ENCODE peak calls at places on chromosome 18, in four cellular contexts. B is MM.1S, F is neural progenitor cell, T is PC-3. C is an unnamed sample.
A peak's percentile ranks its signal among the peaks of the same experiment; 100 is the strongest.

GRCh38 chr18:55927831-55928230 is 339.8 kb upstream of the TCF4 start:
- DNase-seq in B (no peak), F (no peak), T (no peak), C (no peak)

GRCh38 chr18:57150828-57151227 is 3.9 kb downstream of the BOD1L2 start:
- DNase-seq in F (peak; percentile 82), B (no peak), T (no peak), C (peak; percentile 61)

GRCh38 chr18:51151568-51152511 is 45.6 kb downstream of the MEX3C start:
- DNase-seq in B (peak; percentile 76), T (no peak), F (no peak), C (peak; percentile 24)

GRCh38 chr18:58269931-58270330 is 225.9 kb downstream of the NEDD4L start:
- DNase-seq in F (no peak), T (peak; percentile 97), B (no peak), C (no peak)

GRCh38 chr18:44915213-44915612 is 234.5 kb downstream of the SETBP1 start:
- DNase-seq in B (no peak), F (no peak), T (peak; percentile 20), C (no peak)

GRCh38 chr18:27861539-27861938 is 315.4 kb downstream of the CDH2 start:
- DNase-seq in B (no peak), T (no peak), F (no peak), C (no peak)

GRCh38 chr18:717003-717402 is 4.6 kb upstream of the ENOSF1 start:
- DNase-seq in T (no peak), B (no peak), F (no peak), C (no peak)

GRCh38 chr18:54416459-54416858 is 58.8 kb downstream of the C18orf54 start:
- DNase-seq in T (peak; percentile 55), F (peak; percentile 4), B (no peak), C (no peak)

GRCh38 chr18:23143059-23143831 is 8.0 kb downstream of the CABLES1 start:
- DNase-seq in B (no peak), F (no peak), T (peak; percentile 74), C (no peak)

GRCh38 chr18:23194150-23194968 is 59.1 kb downstream of the CABLES1 start:
- DNase-seq in F (no peak), B (peak; percentile 61), T (no peak), C (no peak)

GRCh38 chr18:46518438-46518837 is 138.6 kb downstream of the LOXHD1 start:
- DNase-seq in F (peak; percentile 70), B (no peak), T (peak; percentile 19), C (peak; percentile 55)

GRCh38 chr18:29083545-29083944 is 906.6 kb upstream of the CDH2 start:
- DNase-seq in T (no peak), B (no peak), F (peak; percentile 27), C (no peak)

GRCh38 chr18:36629095-36629604 is 199.7 kb downstream of the TPGS2 start:
- DNase-seq in F (no peak), B (no peak), T (no peak), C (no peak)

GRCh38 chr18:57771183-57771582 is 31.9 kb downstream of the ATP8B1 start:
- DNase-seq in T (peak; percentile 88), B (no peak), F (no peak), C (peak; percentile 24)

GRCh38 chr18:60329131-60329530 is 43.4 kb downstream of the MC4R start:
- DNase-seq in T (no peak), B (no peak), F (no peak), C (no peak)

GRCh38 chr18:8703181-8703638 is 2.1 kb upstream of the MTCL1 start:
- DNase-seq in B (no peak), T (no peak), F (peak; percentile 76), C (peak; percentile 46)

GRCh38 chr18:75209952-75210261 is 690 bp upstream of the TSHZ1 start:
- DNase-seq in F (peak; percentile 48), B (no peak), T (no peak), C (no peak)

GRCh38 chr18:68769423-68769822 is 28.5 kb upstream of the CCDC102B start:
- DNase-seq in B (no peak), T (no peak), F (no peak), C (no peak)

GRCh38 chr18:51569561-51569960 is 372.1 kb upstream of the MEX3C start:
- DNase-seq in B (no peak), T (no peak), F (no peak), C (no peak)

GRCh38 chr18:11260963-11261441 is 111.6 kb upstream of the PIEZO2 start:
- DNase-seq in F (peak; percentile 88), B (no peak), T (no peak), C (peak; percentile 57)

GRCh38 chr18:35179906-35180305 is 60.9 kb upstream of the ZNF397 start:
- DNase-seq in F (no peak), B (no peak), T (no peak), C (no peak)

GRCh38 chr18:79728931-79729586 is 49.5 kb downstream of the CTDP1 start:
- DNase-seq in B (no peak), T (no peak), F (no peak), C (no peak)

GRCh38 chr18:63236990-63237389 is 82.6 kb downstream of the BCL2 start:
- DNase-seq in F (no peak), T (no peak), B (no peak), C (peak; percentile 19)

GRCh38 chr18:7950380-7951143 is 383.4 kb downstream of the PTPRM start:
- DNase-seq in T (peak; percentile 95), F (no peak), B (no peak), C (no peak)

GRCh38 chr18:4748975-4749374 is 293.9 kb upstream of the DLGAP1 start:
- DNase-seq in T (no peak), F (no peak), B (no peak), C (no peak)

GRCh38 chr18:4750392-4751346 is 295.6 kb upstream of the DLGAP1 start:
- DNase-seq in F (no peak), B (no peak), T (no peak), C (no peak)

GRCh38 chr18:4755848-4756247 is 300.7 kb upstream of the DLGAP1 start:
- DNase-seq in F (no peak), T (no peak), B (no peak), C (no peak)

DNA sequence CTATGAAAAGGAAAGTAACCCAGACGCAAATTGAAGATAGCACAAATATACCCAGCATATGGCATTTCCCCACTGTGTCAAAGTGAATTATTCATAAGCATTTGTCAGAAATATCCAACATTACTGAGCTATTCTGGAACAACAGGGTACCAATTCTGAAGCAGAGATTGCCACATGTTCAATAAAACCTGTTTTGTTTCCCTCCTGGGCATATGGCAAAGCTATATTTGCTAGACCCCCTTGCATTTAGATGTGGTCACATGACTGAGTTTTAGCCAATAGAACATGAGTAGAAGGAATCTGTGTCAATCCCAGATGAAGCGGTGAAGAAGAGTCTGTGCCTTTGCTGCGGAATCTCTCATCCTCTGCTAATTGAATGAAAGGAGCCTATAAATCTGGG is 296.4 kb upstream of the DLGAP1 start:
- DNase-seq in B (no peak), T (no peak), F (no peak), C (no peak)
- H3K4me2 ChIP-seq in B (no peak overlapping the region), T (no peak overlapping the region), F (no peak overlapping the region), C (no peak overlapping the region)

DNA sequence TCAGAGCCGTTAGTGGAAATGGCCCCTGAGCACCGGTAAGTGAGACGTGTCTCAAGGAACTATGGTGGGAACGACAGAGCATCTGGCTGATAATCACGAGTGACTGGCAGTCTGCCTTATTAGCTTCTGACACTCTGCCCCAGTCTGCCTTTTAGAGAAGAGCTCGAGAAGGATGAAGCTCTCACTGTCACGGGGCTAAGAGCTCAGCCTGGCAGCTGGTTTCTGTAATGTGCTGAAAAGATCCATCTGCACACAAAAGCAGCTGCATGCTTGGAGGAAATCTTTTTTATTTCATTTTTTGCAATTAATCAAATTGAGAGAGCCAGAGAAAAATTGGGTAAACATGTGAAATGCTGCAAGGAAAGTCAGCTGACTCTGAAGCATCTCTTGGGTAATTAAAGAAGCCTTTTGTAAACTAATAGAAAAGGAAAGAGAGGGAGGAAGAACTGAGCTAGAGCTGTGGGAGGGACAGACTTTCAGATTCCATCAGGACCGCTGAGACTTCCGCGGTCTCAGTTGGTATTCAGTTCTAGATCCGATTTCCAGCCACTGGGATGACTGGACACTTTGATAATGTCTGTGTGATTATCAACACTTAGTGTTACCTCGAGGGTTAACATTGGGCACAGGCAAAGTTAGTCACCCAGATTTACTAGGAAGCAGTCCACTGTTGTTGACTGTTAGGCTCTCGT is 24.4 kb downstream of the MBP start:
- DNase-seq in B (peak; percentile 26), T (no peak), F (peak; percentile 26), C (no peak)
- TF ChIP-seq EZH2phosphoT487 in B (no peak), T (no peak), F (no peak), C (no peak)

DNA sequence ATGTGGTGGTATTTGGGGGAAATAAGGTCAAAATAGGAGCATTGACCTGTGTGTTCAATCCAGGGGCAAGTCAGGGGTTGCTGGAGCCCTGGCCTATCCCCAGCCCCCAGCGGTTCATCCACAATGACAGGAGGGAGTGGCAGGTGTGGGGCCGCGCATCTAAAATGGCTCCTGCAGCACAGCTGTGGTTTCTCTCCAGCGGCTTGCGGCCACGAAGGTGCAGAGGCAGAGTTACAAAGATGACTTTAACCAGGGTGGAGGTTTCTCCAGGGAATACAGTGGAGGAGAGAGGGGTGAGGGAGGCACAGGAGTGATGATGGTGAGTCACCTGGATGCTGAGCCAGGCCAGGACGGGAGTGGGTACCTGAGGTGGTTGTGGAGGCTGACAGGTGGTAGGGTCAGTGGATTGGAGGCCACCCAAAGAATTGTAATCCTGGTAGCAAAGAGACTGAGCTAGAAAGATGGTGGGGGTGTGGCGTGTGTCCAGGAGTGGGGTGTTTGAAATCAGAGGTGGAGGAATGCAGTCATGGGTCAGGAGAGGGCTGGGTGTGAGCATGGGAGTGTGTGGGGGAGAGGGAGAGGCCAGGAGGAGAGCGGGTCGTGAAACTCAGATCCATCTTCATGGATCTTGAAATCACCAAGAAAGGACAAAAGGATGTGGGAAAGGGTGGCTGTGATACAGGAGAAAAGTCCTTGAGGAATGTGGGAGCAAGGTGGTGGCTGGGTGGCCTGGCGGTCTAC is 83.2 kb downstream of the CTIF start:
- DNase-seq in T (no peak), F (no peak), B (no peak), C (no peak)
- H3K4me2 ChIP-seq in T (no peak overlapping the region), F (no peak overlapping the region), B (no peak overlapping the region), C (no peak overlapping the region)

DNA sequence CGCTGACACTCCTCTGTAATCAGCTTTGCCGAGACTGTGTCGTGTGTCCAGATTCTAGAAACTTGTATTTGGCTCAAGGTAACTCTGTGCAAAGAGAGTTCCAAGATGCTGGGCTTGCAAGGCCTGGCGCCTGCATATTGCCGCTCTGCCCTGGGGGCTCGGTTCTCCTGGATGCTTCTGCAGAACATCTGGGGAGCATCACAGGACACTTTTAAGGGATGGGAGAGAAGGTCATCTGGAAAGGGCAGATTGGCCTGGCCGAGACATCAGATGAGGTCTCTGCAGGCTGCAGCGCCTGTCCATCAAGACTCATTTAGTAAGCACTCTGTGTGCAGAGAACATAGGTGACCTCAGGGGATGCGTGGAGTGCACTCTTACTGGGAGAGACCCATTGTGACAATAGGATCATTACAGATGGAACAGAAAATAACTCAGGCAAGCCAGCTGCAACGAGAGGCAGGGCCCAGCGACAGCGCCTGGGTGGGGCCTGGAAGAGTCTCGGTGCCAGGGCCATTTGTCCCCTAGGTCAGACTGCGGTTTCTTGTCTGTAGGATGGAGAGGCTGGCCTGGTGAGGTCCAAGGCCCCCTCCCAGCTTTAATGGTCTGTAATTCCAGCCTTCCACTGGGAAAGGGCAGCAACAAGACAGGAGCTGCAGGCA is 208.8 kb upstream of the APCDD1 start:
- DNase-seq in B (no peak), F (no peak), T (no peak), C (no peak)
- TF ChIP-seq EZH2phosphoT487 in B (no peak), F (no peak), T (no peak), C (no peak)

GRCh38 chr18:2853173-2853925 is 6.5 kb downstream of the EMILIN2 start:
- DNase-seq in T (no peak), F (no peak), B (no peak), C (no peak)
- H3K4me2 ChIP-seq in T (no peak overlapping the region), F (peak overlapping the region; percentile 11), B (no peak overlapping the region), C (no peak overlapping the region)